ENCODE peak calls at places on chromosomes 3 and 15, in six cellular contexts. G is adrenal gland; I is CD8-positive, alpha-beta T cell; F is neural progenitor cell; B is heart left ventricle; J is OCI-LY7. X is an unnamed sample.

GRCh38 chr15:72532991-72533601 is 59.0 kb downstream of the ARIH1 start:
- DNase-seq in I (peak; percentile 16), J (peak; percentile 14), G (no peak), F (peak; percentile 17), B (no peak), X (no peak)

GRCh38 chr15:36808401-36809160 is 229.2 kb downstream of the CDIN1 start:
- DNase-seq in G (peak; percentile 26), F (no peak), J (no peak), I (no peak), B (no peak), X (no peak)

GRCh38 chr15:28920781-28921331 is 35.1 kb downstream of the APBA2 start:
- DNase-seq in I (no peak), F (no peak), G (no peak), J (no peak), B (no peak), X (no peak)

GRCh38 chr3:17915341-17915740 is 172.9 kb upstream of the TBC1D5 start:
- DNase-seq in J (no peak), G (no peak), I (no peak), B (no peak), F (no peak), X (no peak)

GRCh38 chr3:32780735-32781210 is 37.0 kb upstream of the TRIM71 start:
- DNase-seq in B (peak; percentile 21), J (no peak), I (no peak), G (peak; percentile 27), F (peak; percentile 97), X (no peak)

GRCh38 chr15:97470417-97470816 is 490.1 kb upstream of the ARRDC4 start:
- DNase-seq in G (no peak), F (no peak), J (no peak), I (no peak), B (no peak), X (no peak)

GRCh38 chr3:178443634-178444033 is 92.6 kb upstream of the KCNMB2 start:
- DNase-seq in J (no peak), I (no peak), B (no peak), F (no peak), G (no peak), X (no peak)

GRCh38 chr3:5122741-5123706 is 932 bp downstream of the ARL8B start:
- DNase-seq in I (peak; percentile 28), F (peak; percentile 82), B (peak; percentile 28), G (peak; percentile 37), J (peak; percentile 36), X (no peak)

GRCh38 chr15:25693321-25694237 is 169.5 kb downstream of the ATP10A start:
- DNase-seq in F (peak; percentile 47), I (peak; percentile 27), G (peak; percentile 46), J (peak; percentile 45), B (no peak), X (no peak)

GRCh38 chr3:133276594-133276993 is 123.3 kb upstream of the BFSP2 start:
- DNase-seq in B (no peak), I (no peak), J (peak; percentile 38), G (no peak), F (peak; percentile 27), X (no peak)

GRCh38 chr3:123636431-123636841 is 51.6 kb upstream of the HACD2 start:
- DNase-seq in I (no peak), F (peak; percentile 95), B (no peak), J (no peak), G (no peak), X (no peak)

GRCh38 chr3:98778852-98779379 is 15.8 kb downstream of the ST3GAL6 start:
- DNase-seq in B (no peak), I (no peak), F (no peak), G (no peak), J (no peak), X (no peak)

GRCh38 chr3:132773071-132773619 is 50.9 kb upstream of the NPHP3 start:
- DNase-seq in B (no peak), G (no peak), F (peak; percentile 56), I (no peak), J (no peak), X (no peak)

GRCh38 chr3:46481636-46482035 is 16.1 kb upstream of the RTP3 start:
- DNase-seq in F (no peak), J (no peak), I (no peak), B (no peak), G (no peak), X (no peak)

GRCh38 chr15:92638291-92638708 is 17.3 kb downstream of the FAM174B start:
- DNase-seq in F (no peak), B (no peak), J (no peak), G (no peak), I (no peak), X (no peak)

DNA sequence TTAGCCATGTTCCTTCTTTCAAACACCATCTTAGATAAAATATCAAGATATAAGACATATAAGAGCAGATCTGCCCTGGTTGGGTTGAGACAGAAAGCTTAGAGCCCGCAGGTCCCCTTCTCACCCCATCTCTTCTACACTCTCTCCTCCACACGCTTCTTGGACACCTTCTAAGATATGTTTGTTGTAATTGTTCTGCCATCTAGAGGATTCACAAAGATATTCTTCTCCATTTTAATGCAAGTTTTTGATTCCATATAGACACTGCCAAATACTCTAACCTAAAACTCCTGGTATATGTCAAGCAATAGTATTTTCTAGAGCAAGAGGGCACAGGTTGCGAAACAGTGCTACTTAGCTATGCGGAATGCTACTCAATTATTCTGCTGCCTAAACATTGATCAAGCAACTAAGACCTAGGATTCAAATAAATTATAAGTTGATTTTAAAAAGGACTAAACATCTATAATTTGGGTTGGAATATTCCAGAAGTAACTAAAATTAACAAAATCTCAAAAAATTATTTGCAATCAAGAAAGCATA is 6.8 kb downstream of the CHRM5 start:
- DNase-seq in F (no peak), I (no peak), B (no peak), G (no peak), J (peak; percentile 1), X (no peak)
- TF ChIP-seq CTCF in F (no peak), I (no peak), B (no peak), G (peak; percentile 12), J (peak; percentile 44), X (no peak)

GRCh38 chr15:74489518-74490338 is 28.8 kb upstream of the UBL7 start:
- DNase-seq in J (peak; percentile 82), G (peak; percentile 49), F (peak; percentile 82), I (peak; percentile 79), B (peak; percentile 35), X (peak; percentile 56)

GRCh38 chr15:74490339-74490689 is 29.4 kb upstream of the UBL7 start:
- DNase-seq in F (no peak), I (no peak), B (no peak), G (no peak), J (no peak), X (no peak)
- H3K4me3 ChIP-seq in F (no peak overlapping the region), I (peak overlapping the region; percentile 14), B (no peak overlapping the region), G (no peak overlapping the region), J (peak overlapping the region; percentile 50), X (no peak overlapping the region)

GRCh38 chr15:77568014-77568959 is 64.4 kb downstream of the LINGO1 start:
- DNase-seq in F (no peak), G (no peak), B (no peak), I (no peak), J (no peak), X (no peak)
- TF ChIP-seq CTCF in F (no peak), G (no peak), B (no peak), I (no peak), J (no peak), X (no peak)

GRCh38 chr3:72968280-72968679 is 28.3 kb upstream of the PPP4R2 start:
- DNase-seq in F (no peak), G (no peak), J (no peak), I (no peak), B (no peak), X (no peak)
- H3K4me3 ChIP-seq in F (no peak overlapping the region), G (no peak overlapping the region), J (no peak overlapping the region), I (no peak overlapping the region), B (no peak overlapping the region), X (no peak overlapping the region)

DNA sequence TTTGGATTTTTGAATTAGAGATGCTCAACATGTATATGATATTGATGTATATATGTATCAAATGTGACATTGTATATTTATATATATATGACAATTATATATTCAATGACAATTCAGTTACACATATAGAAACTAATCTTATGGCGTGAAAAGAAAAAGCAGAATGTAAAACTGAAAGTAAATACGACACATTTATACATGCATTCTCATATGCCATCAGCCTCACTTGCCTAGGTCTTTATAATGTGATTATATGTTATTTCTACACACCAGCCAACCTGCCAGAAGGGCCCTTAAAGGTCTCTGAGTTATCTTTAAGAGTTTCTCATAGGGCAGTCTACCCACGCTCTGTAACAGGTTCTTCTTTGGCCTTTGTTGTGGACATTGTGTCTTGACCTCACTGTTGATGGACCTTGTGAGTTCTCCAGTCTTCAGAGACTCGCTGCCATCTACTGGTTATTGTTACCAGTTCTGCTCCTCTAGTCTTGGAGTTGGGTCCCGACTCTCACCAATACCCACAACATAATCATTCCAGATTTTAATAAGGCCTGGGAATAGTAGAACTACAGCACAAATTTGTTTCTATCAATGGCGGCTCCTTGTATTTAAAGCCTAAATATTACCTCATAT is 371.5 kb upstream of the GOLIM4 start:
- DNase-seq in G (no peak), F (peak; percentile 67), J (no peak), B (peak; percentile 19), I (no peak), X (peak; percentile 19)
- TF ChIP-seq CTCF in G (no peak), F (peak; percentile 51), J (peak; percentile 25), B (peak; percentile 55), I (no peak), X (peak; percentile 46)

DNA sequence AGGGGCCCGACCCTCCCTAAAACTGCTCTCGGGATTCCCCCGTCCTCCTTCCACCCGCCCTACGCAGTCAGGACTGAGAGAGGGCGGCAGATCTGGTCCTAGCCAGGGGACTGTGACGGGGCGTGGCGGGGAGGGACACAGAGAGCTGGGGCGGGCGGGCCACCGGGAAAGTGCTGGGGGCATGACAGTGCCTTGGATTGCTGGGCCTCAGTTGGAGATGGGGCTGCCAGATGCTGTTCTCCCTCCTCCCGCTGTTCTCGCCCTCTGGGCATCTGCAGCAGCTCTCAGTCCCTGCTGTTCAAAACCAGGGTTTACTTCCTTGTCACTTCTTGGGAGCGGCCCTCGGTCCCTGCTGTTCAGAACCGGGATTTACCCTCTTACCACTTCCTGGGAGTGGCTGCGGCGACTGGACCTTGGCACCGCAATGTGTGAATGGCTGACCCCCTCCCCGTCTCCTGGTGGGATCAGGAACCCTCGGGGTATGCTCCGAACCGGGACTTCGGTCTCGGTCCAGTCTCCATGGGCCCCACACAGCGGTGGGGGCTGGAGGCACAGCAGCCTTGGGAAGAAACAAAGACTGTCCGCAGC is 1.8 kb upstream of the RPP25 start:
- DNase-seq in G (peak; percentile 56), J (no peak), F (peak; percentile 68), I (no peak), B (peak; percentile 63), X (no peak)
- H3K4me3 ChIP-seq in G (peak overlapping the region; percentile 3), J (no peak overlapping the region), F (peak overlapping the region; percentile 49), I (no peak overlapping the region), B (peak overlapping the region; percentile 73), X (no peak overlapping the region)

GRCh38 chr15:94164202-94164807 is 67.1 kb upstream of the MCTP2 start:
- DNase-seq in J (peak; percentile 81), G (peak; percentile 69), I (peak; percentile 54), B (peak; percentile 43), F (peak; percentile 80), X (no peak)

GRCh38 chr15:94162946-94163345 is 68.4 kb upstream of the MCTP2 start:
- DNase-seq in F (no peak), I (no peak), J (no peak), B (no peak), G (no peak), X (no peak)

GRCh38 chr15:94168250-94168649 is 63.1 kb upstream of the MCTP2 start:
- DNase-seq in J (peak; percentile 35), I (no peak), G (no peak), B (no peak), F (peak; percentile 11), X (no peak)
- TF ChIP-seq CTCF in J (peak; percentile 81), I (no peak), G (no peak), B (no peak), F (peak; percentile 48), X (peak; percentile 54)

X was measured in GM12864.